ENCODE peak calls at places on chromosome 14, in ten cellular contexts. G is NCI-H146; V is astrocyte; U is mesothelial cell of epicardium; E is CD8-positive, alpha-beta memory T cell; B is effector memory CD4-positive, alpha-beta T cell; K is activated naive CD4-positive, alpha-beta T cell; P is M059J; Z is HFFc6; S is NB4. F is an unnamed sample.

GRCh38 chr14:30551460-30551859 is 7.5 kb upstream of the G2E3 start:
- DNase-seq in K (no peak), E (no peak), V (no peak), S (no peak), P (no peak), Z (no peak), B (no peak), G (peak), U (no peak), F (no peak)

GRCh38 chr14:22339277-22339676 is 249.7 kb downstream of the DAD1 start:
- DNase-seq in B (no peak), K (no peak), Z (no peak), P (no peak), G (no peak), S (no peak), U (no peak), E (no peak), V (peak), F (no peak)

GRCh38 chr14:63614964-63615363 is 26.7 kb downstream of the WDR89 start:
- DNase-seq in B (no peak), P (peak), U (no peak), S (no peak), V (peak), E (no peak), G (no peak), Z (peak), K (no peak), F (no peak)

GRCh38 chr14:25944020-25944419 is 653.8 kb downstream of the NOVA1 start:
- DNase-seq in P (no peak), E (no peak), S (no peak), V (no peak), G (peak), B (no peak), Z (no peak), U (no peak), K (no peak), F (no peak)

GRCh38 chr14:105863296-105864108 is 337.1 kb downstream of the TMEM121 start:
- DNase-seq in E (no peak), Z (no peak), P (no peak), K (no peak), B (no peak), V (no peak), S (no peak), G (no peak), U (peak), F (no peak)

GRCh38 chr14:102772781-102773570 is 4.3 kb upstream of the TRAF3 start:
- DNase-seq in U (no peak), P (peak), G (peak), Z (no peak), K (no peak), S (peak), V (no peak), E (no peak), B (no peak), F (no peak)

GRCh38 chr14:56168007-56168616 is 49.9 kb downstream of the PELI2 start:
- DNase-seq in E (no peak), S (no peak), G (no peak), U (no peak), Z (no peak), K (no peak), P (no peak), B (no peak), V (no peak), F (no peak)

GRCh38 chr14:51603495-51603894 is 48.2 kb upstream of the FRMD6 start:
- DNase-seq in E (no peak), V (no peak), S (peak), B (no peak), Z (no peak), P (no peak), U (no peak), K (no peak), G (no peak), F (no peak)

GRCh38 chr14:41782488-41782887 is 175.8 kb downstream of the LRFN5 start:
- DNase-seq in B (no peak), S (no peak), U (no peak), Z (no peak), V (no peak), K (no peak), P (no peak), E (no peak), G (no peak), F (no peak)

GRCh38 chr14:98512501-98513251 is 759.3 kb downstream of the BCL11B start:
- DNase-seq in B (no peak), S (no peak), P (no peak), U (no peak), V (no peak), K (no peak), E (no peak), Z (no peak), G (no peak), F (no peak)

GRCh38 chr14:104699426-104699748 is 10.0 kb downstream of the INF2 start:
- DNase-seq in Z (no peak), G (no peak), B (no peak), P (no peak), E (no peak), K (no peak), V (no peak), U (no peak), S (no peak), F (no peak)

GRCh38 chr14:101108579-101109346 is 205.2 kb upstream of the RTL1 start:
- DNase-seq in B (no peak), P (no peak), U (peak), K (no peak), S (no peak), E (no peak), Z (no peak), G (no peak), V (no peak), F (no peak)

GRCh38 chr14:99232406-99233214 is 39.4 kb downstream of the BCL11B start:
- DNase-seq in E (no peak), V (no peak), K (no peak), G (no peak), B (no peak), Z (no peak), U (no peak), S (no peak), P (no peak), F (no peak)

GRCh38 chr14:74905595-74906142 is 17.4 kb downstream of the RPS6KL1 start:
- DNase-seq in V (no peak), U (peak), P (peak), G (peak), Z (peak), B (peak), K (peak), S (peak), E (peak), F (peak)

GRCh38 chr14:100015251-100015655 is 50.0 kb upstream of the EVL start:
- DNase-seq in V (no peak), G (no peak), Z (no peak), B (no peak), P (peak), U (no peak), S (peak), E (no peak), K (no peak), F (no peak)

GRCh38 chr14:23492618-23493272 is 23.2 kb downstream of the NGDN start:
- DNase-seq in K (no peak), B (no peak), U (no peak), Z (peak), G (peak), E (no peak), P (no peak), V (no peak), S (no peak), F (no peak)

GRCh38 chr14:23789696-23790095 is 153.5 kb downstream of the DHRS2 start:
- DNase-seq in K (no peak), U (no peak), P (no peak), Z (no peak), S (no peak), V (no peak), G (no peak), B (no peak), E (no peak), F (no peak)

GRCh38 chr14:102900631-102901571 is 21.6 kb upstream of the AMN start:
- DNase-seq in Z (no peak), K (no peak), B (no peak), E (peak), U (no peak), V (no peak), P (no peak), G (no peak), S (no peak), F (no peak)

GRCh38 chr14:20652996-20653975 is 11.8 kb upstream of the OR6S1 start:
- DNase-seq in E (no peak), B (peak), Z (peak), P (peak), U (no peak), S (peak), V (peak), K (no peak), G (no peak), F (no peak)

GRCh38 chr14:96285667-96286066 is 29.7 kb downstream of the BDKRB1 start:
- DNase-seq in Z (no peak), U (peak), K (no peak), P (no peak), G (no peak), S (no peak), V (peak), B (no peak), E (no peak), F (no peak)

GRCh38 chr14:48970995-48971394 is 615.2 kb downstream of the RPS29 start:
- DNase-seq in E (no peak), S (no peak), Z (no peak), G (no peak), U (no peak), V (peak), K (no peak), P (peak), B (no peak), F (no peak)

GRCh38 chr14:64279719-64280668 is 14.2 kb downstream of the ESR2 start:
- DNase-seq in Z (no peak), V (peak), U (no peak), K (no peak), P (peak), B (no peak), G (peak), S (no peak), E (no peak), F (no peak)

GRCh38 chr14:103801459-103801858 is 45.9 kb downstream of the PPP1R13B start:
- DNase-seq in U (no peak), E (no peak), P (peak), Z (peak), V (peak), K (no peak), G (no peak), S (peak), B (no peak), F (no peak)

GRCh38 chr14:22928237-22929103 is 706 bp downstream of the PRMT5 start:
- DNase-seq in U (no peak), K (no peak), V (no peak), G (no peak), S (peak), Z (no peak), E (no peak), P (no peak), B (no peak), F (no peak)

GRCh38 chr14:26276757-26277156 is 321.1 kb downstream of the NOVA1 start:
- DNase-seq in E (no peak), U (no peak), S (peak), Z (no peak), B (no peak), G (peak), K (no peak), P (no peak), V (no peak), F (no peak)

GRCh38 chr14:22602011-22602410 is 3.9 kb downstream of the ABHD4 start:
- DNase-seq in S (no peak), P (no peak), V (no peak), Z (no peak), B (no peak), G (no peak), E (no peak), U (no peak), K (no peak), F (no peak)

GRCh38 chr14:68561531-68562007 is 231.3 kb downstream of the ZFP36L1 start:
- DNase-seq in B (no peak), G (no peak), E (no peak), S (peak), P (no peak), U (no peak), Z (no peak), V (no peak), K (no peak), F (no peak)

GRCh38 chr14:88013750-88014349 is 8.9 kb downstream of the GPR65 start:
- DNase-seq in B (peak), V (peak), S (peak), G (peak), E (peak), K (no peak), U (peak), P (peak), Z (peak), F (peak)

GRCh38 chr14:50045039-50045711 is 71.2 kb downstream of the VCPKMT start:
- DNase-seq in Z (peak), E (peak), G (no peak), K (no peak), S (peak), P (peak), U (no peak), B (peak), V (peak), F (peak)

GRCh38 chr14:73426877-73427276 is 31.5 kb downstream of the NUMB start:
- DNase-seq in B (no peak), V (peak), S (peak), U (no peak), K (no peak), G (no peak), Z (peak), P (peak), E (no peak), F (no peak)

GRCh38 chr14:61132894-61133293 is 148.2 kb downstream of the TMEM30B start:
- DNase-seq in Z (no peak), G (no peak), E (no peak), P (no peak), V (no peak), K (no peak), S (peak), U (no peak), B (no peak), F (no peak)

F was measured in T-helper 22 cell.